ENCODE peak calls at places on chromosomes 7 and 10, in six cellular contexts. E is right lobe of liver, W is endothelial cell, M is HTR-8/SVneo, N is suprapubic skin, F is GOT3. L is an unnamed sample.
A peak's percentile ranks its signal among the peaks of the same experiment; 100 is the strongest.

GRCh38 chr7:256461-256940 is 33.5 kb upstream of the FOXL3 start:
- DNase-seq in E (peak; percentile 53), W (no peak), M (no peak), N (peak; percentile 63), F (no peak), L (no peak)

GRCh38 chr7:34011711-34012110 is 106.4 kb downstream of the BMPER start:
- DNase-seq in E (no peak), W (no peak), M (no peak), N (no peak), F (no peak), L (no peak)

GRCh38 chr7:25862254-25862992 is 289.6 kb upstream of the NFE2L3 start:
- DNase-seq in E (peak; percentile 77), W (peak; percentile 99), M (peak; percentile 92), N (peak; percentile 99), F (peak; percentile 99), L (peak; percentile 100)

GRCh38 chr10:3465406-3465891 is 292.9 kb upstream of the PITRM1 start:
- DNase-seq in E (peak; percentile 62), W (no peak), M (no peak), N (no peak), F (no peak), L (no peak)

GRCh38 chr7:495326-495725 is 24.3 kb downstream of the PDGFA start:
- DNase-seq in E (peak; percentile 40), W (no peak), M (no peak), N (peak; percentile 46), F (no peak), L (no peak)

GRCh38 chr7:121449304-121449703 is 53.2 kb upstream of the FAM3C start:
- DNase-seq in E (no peak), W (no peak), M (no peak), N (no peak), F (no peak), L (no peak)

GRCh38 chr7:75654855-75655254 is 83.9 kb downstream of the HIP1 start:
- DNase-seq in E (no peak), W (no peak), M (no peak), N (no peak), F (no peak), L (no peak)

GRCh38 chr10:6228010-6228511 is 25.3 kb downstream of the PFKFB3 start:
- DNase-seq in E (peak; percentile 39), W (no peak), M (no peak), N (no peak), F (no peak), L (no peak)

GRCh38 chr10:67662415-67662814 is 33.6 kb downstream of the CTNNA3 start:
- DNase-seq in E (no peak), W (no peak), M (no peak), N (no peak), F (no peak), L (no peak)

GRCh38 chr10:129104266-129105045 is 362.6 kb upstream of the MGMT start:
- DNase-seq in E (no peak), W (no peak), M (no peak), N (no peak), F (no peak), L (peak; percentile 31)

GRCh38 chr7:100016209-100016901 is 959 bp downstream of the ZKSCAN1 start:
- DNase-seq in E (no peak), W (no peak), M (no peak), N (no peak), F (no peak), L (no peak)

GRCh38 chr7:2923886-2924574 is 79.9 kb upstream of the GNA12 start:
- DNase-seq in E (peak; percentile 27), W (no peak), M (no peak), N (peak; percentile 56), F (no peak), L (no peak)

GRCh38 chr7:127251458-127252379 is 1.0 kb downstream of the GRM8 start:
- DNase-seq in E (peak; percentile 64), W (peak; percentile 19), M (no peak), N (no peak), F (no peak), L (no peak)

GRCh38 chr10:59055046-59055445 is 121.4 kb upstream of the PHYHIPL start:
- DNase-seq in E (no peak), W (no peak), M (no peak), N (no peak), F (no peak), L (no peak)

GRCh38 chr10:42809670-42810069 is 27.1 kb downstream of the BMS1 start:
- DNase-seq in E (no peak), W (no peak), M (no peak), N (no peak), F (no peak), L (no peak)